ENCODE peak calls at places on chromosomes 2 and 18, in six cellular contexts. K is IMR-90, N is H1, X is neuronal stem cell, H is H9, Y is mesenchymal stem cell. A is an unnamed sample.

GRCh38 chr2:120228503-120228902 is 5.3 kb upstream of the TMEM185B start:
- DNase-seq in X (no peak), H (no peak), N (no peak), K (no peak), Y (no peak), A (no peak)

GRCh38 chr2:231965118-231965517 is 3.6 kb downstream of the DIS3L2 start:
- DNase-seq in H (no peak), Y (peak; percentile 16), K (no peak), X (no peak), N (no peak), A (peak; percentile 12)

GRCh38 chr2:197500503-197501179 is 462 bp downstream of the HSPE1 start:
- DNase-seq in N (no peak), X (peak; percentile 4), Y (peak; percentile 46), K (peak; percentile 5), H (no peak), A (no peak)

GRCh38 chr18:22005191-22005824 is 164.1 kb upstream of the GATA6 start:
- DNase-seq in X (no peak), K (peak; percentile 7), Y (no peak), H (no peak), N (no peak), A (no peak)

GRCh38 chr2:27720004-27720551 is 51.4 kb upstream of the MRPL33 start:
- DNase-seq in K (peak; percentile 98), N (no peak), X (no peak), Y (peak; percentile 95), H (no peak), A (peak; percentile 37)

GRCh38 chr2:873651-874580 is 76.7 kb upstream of the SNTG2 start:
- DNase-seq in N (peak; percentile 45), Y (no peak), X (no peak), K (no peak), H (peak; percentile 28), A (no peak)

GRCh38 chr2:241892299-241893137 is 23.0 kb downstream of the RTP5 start:
- DNase-seq in X (no peak), K (no peak), Y (peak; percentile 22), H (no peak), N (no peak), A (peak; percentile 16)

GRCh38 chr2:136213836-136214235 is 95.9 kb upstream of the CXCR4 start:
- DNase-seq in K (no peak), Y (no peak), H (no peak), X (no peak), N (no peak), A (no peak)

GRCh38 chr2:75600418-75601088 is 39.8 kb upstream of the EVA1A start:
- DNase-seq in H (no peak), K (peak; percentile 68), N (no peak), Y (peak; percentile 37), X (no peak), A (no peak)

GRCh38 chr18:61738488-61738887 is 154.3 kb downstream of the RNF152 start:
- DNase-seq in Y (peak; percentile 71), K (peak; percentile 40), N (no peak), X (no peak), H (no peak), A (no peak)

GRCh38 chr2:10076511-10076910 is 3.7 kb downstream of the CYS1 start:
- DNase-seq in K (no peak), N (no peak), Y (no peak), H (no peak), X (no peak), A (no peak)

GRCh38 chr2:6392966-6393365 is 472.7 kb downstream of the CMPK2 start:
- DNase-seq in X (no peak), Y (no peak), N (no peak), H (no peak), K (no peak), A (no peak)

GRCh38 chr2:234377761-234378341 is 119.0 kb downstream of the ARL4C start:
- DNase-seq in H (no peak), N (no peak), Y (peak; percentile 26), K (peak; percentile 74), X (no peak), A (peak; percentile 35)

GRCh38 chr2:174971868-174972781 is 33.1 kb downstream of the CHN1 start:
- DNase-seq in X (no peak), H (no peak), Y (peak; percentile 53), N (no peak), K (peak; percentile 75), A (peak; percentile 54)

GRCh38 chr2:220277445-220277960 is 650.1 kb downstream of the SLC4A3 start:
- DNase-seq in H (no peak), X (no peak), N (no peak), Y (no peak), K (peak; percentile 89), A (no peak)

GRCh38 chr2:71849111-71849510 is 298.6 kb downstream of the CYP26B1 start:
- DNase-seq in Y (no peak), X (no peak), N (peak; percentile 6), K (no peak), H (peak; percentile 30), A (peak; percentile 36)

GRCh38 chr18:80042785-80043184 is 8.6 kb downstream of the RBFA start:
- DNase-seq in Y (no peak), K (no peak), H (no peak), N (no peak), X (no peak), A (no peak)

GRCh38 chr2:98663521-98664090 is 55.2 kb downstream of the UNC50 start:
- DNase-seq in N (no peak), X (no peak), Y (no peak), K (no peak), H (no peak), A (no peak)

GRCh38 chr2:146129231-146129630 is 1609.3 kb upstream of the ZEB2 start:
- DNase-seq in X (no peak), H (no peak), Y (no peak), N (no peak), K (no peak), A (no peak)

GRCh38 chr18:53148056-53148574 is 808.1 kb downstream of the DCC start:
- DNase-seq in K (no peak), N (no peak), H (no peak), Y (no peak), X (no peak), A (no peak)

GRCh38 chr2:101949304-101949703 is 42.5 kb upstream of the IL1R2 start:
- DNase-seq in Y (peak; percentile 33), N (no peak), X (no peak), K (no peak), H (no peak), A (no peak)

GRCh38 chr2:240624011-240624949 is 1.0 kb upstream of the GPR35 start:
- DNase-seq in H (no peak), N (no peak), K (no peak), X (no peak), Y (no peak), A (no peak)

GRCh38 chr2:25228848-25229674 is 60.7 kb upstream of the POMC start:
- DNase-seq in N (peak; percentile 84), K (peak; percentile 72), H (peak; percentile 91), X (peak; percentile 79), Y (peak; percentile 87), A (peak; percentile 96)

GRCh38 chr2:131674174-131674507 is 146.5 kb downstream of the CCDC74A start:
- DNase-seq in X (no peak), H (no peak), N (no peak), K (no peak), Y (no peak), A (no peak)
- H2BK15ac ChIP-seq in X (no peak overlapping the region), H (no peak overlapping the region), N (no peak overlapping the region), K (no peak overlapping the region), Y (no peak overlapping the region), A (no peak overlapping the region)

GRCh38 chr18:8396244-8396643 is 213.0 kb upstream of the RAB12 start:
- DNase-seq in N (no peak), Y (no peak), K (no peak), X (no peak), H (no peak), A (no peak)

GRCh38 chr18:8385400-8385799 is 223.8 kb upstream of the RAB12 start:
- DNase-seq in X (no peak), H (no peak), K (no peak), N (no peak), Y (no peak), A (no peak)

GRCh38 chr18:8389391-8390340 is 219.6 kb upstream of the RAB12 start:
- DNase-seq in X (peak; percentile 75), Y (peak; percentile 71), N (peak; percentile 84), H (peak; percentile 80), K (peak; percentile 78), A (peak; percentile 85)

GRCh38 chr18:8386981-8387380 is 222.3 kb upstream of the RAB12 start:
- DNase-seq in Y (no peak), H (no peak), K (no peak), X (no peak), N (no peak), A (no peak)

GRCh38 chr18:8391068-8391467 is 218.2 kb upstream of the RAB12 start:
- DNase-seq in K (peak; percentile 83), X (no peak), N (no peak), Y (no peak), H (no peak), A (no peak)
- H2BK15ac ChIP-seq in K (no peak overlapping the region), X (no peak overlapping the region), N (no peak overlapping the region), Y (no peak overlapping the region), H (no peak overlapping the region), A (no peak overlapping the region)

GRCh38 chr2:64049633-64050220 is 30.5 kb upstream of the VPS54 start:
- DNase-seq in N (peak; percentile 69), Y (peak; percentile 73), X (peak; percentile 36), H (peak; percentile 67), K (peak; percentile 70), A (peak; percentile 84)

GRCh38 chr2:64056021-64056420 is 36.8 kb upstream of the VPS54 start:
- DNase-seq in H (no peak), X (no peak), Y (no peak), N (no peak), K (no peak), A (no peak)

GRCh38 chr2:64052468-64053241 is 33.4 kb upstream of the VPS54 start:
- DNase-seq in H (no peak), Y (no peak), X (no peak), N (no peak), K (peak; percentile 5), A (no peak)

GRCh38 chr2:64059270-64059669 is 40.0 kb upstream of the VPS54 start:
- DNase-seq in X (no peak), N (no peak), Y (no peak), H (no peak), K (no peak), A (no peak)

DNA sequence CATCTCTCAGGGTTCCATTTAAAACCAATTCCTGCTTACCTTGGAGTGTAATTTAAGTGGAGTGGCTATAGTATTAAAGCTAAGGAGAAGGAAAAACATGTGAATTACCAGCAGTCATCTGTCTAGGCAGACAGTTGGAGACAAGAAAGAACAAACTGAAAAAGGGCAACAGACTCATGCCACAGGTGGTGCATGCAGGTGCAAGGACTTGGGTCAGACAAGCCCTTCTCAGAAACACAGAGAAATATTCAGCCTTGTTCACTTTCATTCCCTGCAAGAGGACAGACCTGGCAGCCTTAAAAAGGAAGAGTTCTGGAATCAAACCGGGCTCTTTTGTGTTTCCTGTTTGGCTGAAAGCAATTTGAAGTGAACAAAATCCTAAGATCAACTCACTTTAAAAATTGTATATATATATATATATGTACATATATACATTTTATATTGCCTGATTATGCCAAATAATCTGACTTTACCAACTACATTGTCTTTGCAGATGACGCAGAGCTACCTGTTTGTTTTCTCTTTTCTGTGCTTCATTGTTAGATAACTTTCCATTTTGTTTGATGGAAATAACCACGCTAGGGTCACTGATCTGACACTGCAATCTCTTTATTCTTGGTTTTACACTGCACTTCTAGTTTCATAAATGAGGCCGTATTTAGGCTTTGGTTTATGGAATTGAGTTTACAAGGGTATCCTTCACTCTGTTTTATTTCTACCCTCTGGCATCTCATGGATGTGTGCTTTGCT is 35.1 kb upstream of the VPS54 start:
- DNase-seq in H (no peak), N (no peak), K (no peak), X (no peak), Y (no peak), A (no peak)
- H2BK15ac ChIP-seq in H (no peak overlapping the region), N (no peak overlapping the region), K (no peak overlapping the region), X (no peak overlapping the region), Y (no peak overlapping the region), A (no peak overlapping the region)

GRCh38 chr18:47143899-47144485 is 6.3 kb downstream of the HDHD2 start:
- DNase-seq in N (no peak), K (no peak), Y (no peak), H (no peak), X (no peak), A (no peak)
- H2BK15ac ChIP-seq in N (no peak overlapping the region), K (no peak overlapping the region), Y (no peak overlapping the region), H (no peak overlapping the region), X (no peak overlapping the region), A (no peak overlapping the region)

A was measured in mesendoderm.